ENCODE peak calls at places on chromosomes 6 and 20, in four cellular contexts. T is Calu3, I is neural crest cell, Z is stomach. Y is an unnamed sample.

GRCh38 chr6:78101387-78101786 is 448.5 kb downstream of the MEI4 start:
- DNase-seq in I (no peak), Z (no peak), T (no peak), Y (no peak)

GRCh38 chr6:17473554-17473953 is 80.2 kb downstream of the CAP2 start:
- DNase-seq in Z (no peak), I (no peak), T (no peak), Y (no peak)

GRCh38 chr20:53116733-53117132 is 144.6 kb downstream of the TSHZ2 start:
- DNase-seq in I (no peak), T (no peak), Z (no peak), Y (no peak)

GRCh38 chr6:82017316-82017715 is 230.2 kb downstream of the IBTK start:
- DNase-seq in Z (no peak), T (no peak), I (no peak), Y (no peak)

GRCh38 chr6:132405143-132405915 is 4.1 kb upstream of the MOXD1 start:
- DNase-seq in T (no peak), Z (no peak), I (no peak), Y (no peak)

GRCh38 chr20:50439539-50440453 is 70.4 kb upstream of the PTPN1 start:
- DNase-seq in Z (no peak), T (no peak), I (no peak), Y (no peak)

GRCh38 chr20:18986895-18987580 is 173.5 kb downstream of the SCP2D1 start:
- DNase-seq in T (no peak), Z (no peak), I (no peak), Y (no peak)

GRCh38 chr20:57990396-57990987 is 238.0 kb downstream of the ANKRD60 start:
- DNase-seq in I (no peak), T (no peak), Z (no peak), Y (no peak)

GRCh38 chr6:113560908-113561307 is 296.2 kb upstream of the MARCKS start:
- DNase-seq in I (no peak), T (no peak), Z (no peak), Y (no peak)

GRCh38 chr6:105817370-105817769 is 268.8 kb upstream of the PRDM1 start:
- DNase-seq in I (no peak), T (no peak), Z (no peak), Y (no peak)

GRCh38 chr6:17086469-17086868 is 15.4 kb upstream of the STMND1 start:
- DNase-seq in Z (peak; percentile 35), I (peak; percentile 28), T (peak; percentile 66), Y (peak; percentile 39)

GRCh38 chr20:57884956-57885355 is 175.1 kb upstream of the PMEPA1 start:
- DNase-seq in Z (peak; percentile 1), I (no peak), T (no peak), Y (no peak)

GRCh38 chr6:44139351-44139743 is 12.0 kb downstream of the TMEM63B start:
- DNase-seq in Z (no peak), I (no peak), T (no peak), Y (no peak)

GRCh38 chr6:16769986-16770376 is 8.7 kb upstream of the ATXN1 start:
- DNase-seq in T (no peak), Z (no peak), I (no peak), Y (no peak)

GRCh38 chr6:72856801-72857200 is 234.9 kb downstream of the KCNQ5 start:
- DNase-seq in Z (no peak), T (no peak), I (no peak), Y (no peak)

GRCh38 chr6:136788069-136788902 is 4.0 kb downstream of the MAP3K5 start:
- DNase-seq in Z (no peak), T (no peak), I (no peak), Y (no peak)

GRCh38 chr6:45514454-45514853 is 136.7 kb upstream of the SUPT3H start:
- DNase-seq in T (peak; percentile 44), Z (peak; percentile 33), I (no peak), Y (no peak)

GRCh38 chr6:166670013-166670412 is 43.0 kb upstream of the RPS6KA2 start:
- DNase-seq in Z (no peak), T (no peak), I (no peak), Y (no peak)

GRCh38 chr6:1199981-1200637 is 111.8 kb upstream of the FOXQ1 start:
- DNase-seq in T (no peak), Z (no peak), I (no peak), Y (no peak)

GRCh38 chr6:47587503-47587902 is 109.9 kb downstream of the CD2AP start:
- DNase-seq in T (no peak), Z (no peak), I (no peak), Y (no peak)

GRCh38 chr6:69867075-69867911 is 937 bp downstream of the COL19A1 start:
- DNase-seq in T (peak; percentile 74), Z (peak; percentile 62), I (peak; percentile 65), Y (peak; percentile 68)

GRCh38 chr6:83708970-83709747 is at the start of gene SNAP91:
- DNase-seq in Z (no peak), I (peak; percentile 64), T (no peak), Y (peak; percentile 4)

GRCh38 chr6:48249071-48249470 is 138.1 kb upstream of the PTCHD4 start:
- DNase-seq in I (no peak), Z (no peak), T (no peak), Y (no peak)

GRCh38 chr6:165889636-165890403 is 226.8 kb upstream of the PDE10A start:
- DNase-seq in T (peak; percentile 55), Z (no peak), I (peak; percentile 54), Y (peak; percentile 44)

GRCh38 chr6:95431637-95432228 is 145.6 kb upstream of the MANEA start:
- DNase-seq in Z (peak; percentile 61), T (peak; percentile 57), I (peak; percentile 41), Y (peak; percentile 59)

GRCh38 chr20:62832212-62832922 is 15.5 kb downstream of the COL9A3 start:
- DNase-seq in T (peak; percentile 70), I (no peak), Z (peak; percentile 81), Y (no peak)

GRCh38 chr6:135909737-135910387 is 58.4 kb downstream of the PDE7B start:
- DNase-seq in I (peak; percentile 14), Z (peak; percentile 40), T (peak; percentile 56), Y (peak; percentile 74)

GRCh38 chr6:23522751-23523527 is 603.1 kb upstream of the NRSN1 start:
- DNase-seq in I (no peak), Z (no peak), T (no peak), Y (no peak)

GRCh38 chr6:47416396-47417345 is 60.9 kb upstream of the CD2AP start:
- DNase-seq in Z (no peak), T (no peak), I (no peak), Y (no peak)

GRCh38 chr20:50292324-50293243 is 102.0 kb downstream of the CEBPB start:
- DNase-seq in T (peak; percentile 85), I (no peak), Z (peak; percentile 91), Y (peak; percentile 63)

GRCh38 chr6:28218312-28219248 is 6.5 kb upstream of the ZSCAN9 start:
- DNase-seq in T (peak; percentile 74), I (peak; percentile 15), Z (peak; percentile 72), Y (peak; percentile 50)

GRCh38 chr6:143592335-143592734 is 80.8 kb upstream of the FUCA2 start:
- DNase-seq in Z (no peak), I (no peak), T (no peak), Y (no peak)
- TF ChIP-seq CTCF in Z (no peak), I (peak; percentile 53), T (no peak), Y (peak; percentile 48)

GRCh38 chr6:168053086-168053956 is 25.7 kb downstream of the FRMD1 start:
- DNase-seq in T (no peak), I (no peak), Z (no peak), Y (no peak)

GRCh38 chr6:168051648-168052047 is 27.4 kb downstream of the FRMD1 start:
- DNase-seq in T (no peak), I (no peak), Z (no peak), Y (no peak)

GRCh38 chr6:168053957-168054471 is 25.0 kb downstream of the FRMD1 start:
- DNase-seq in Z (no peak), T (no peak), I (no peak), Y (no peak)

GRCh38 chr6:168050861-168051586 is 28.0 kb downstream of the FRMD1 start:
- DNase-seq in T (no peak), Z (no peak), I (no peak), Y (no peak)

DNA sequence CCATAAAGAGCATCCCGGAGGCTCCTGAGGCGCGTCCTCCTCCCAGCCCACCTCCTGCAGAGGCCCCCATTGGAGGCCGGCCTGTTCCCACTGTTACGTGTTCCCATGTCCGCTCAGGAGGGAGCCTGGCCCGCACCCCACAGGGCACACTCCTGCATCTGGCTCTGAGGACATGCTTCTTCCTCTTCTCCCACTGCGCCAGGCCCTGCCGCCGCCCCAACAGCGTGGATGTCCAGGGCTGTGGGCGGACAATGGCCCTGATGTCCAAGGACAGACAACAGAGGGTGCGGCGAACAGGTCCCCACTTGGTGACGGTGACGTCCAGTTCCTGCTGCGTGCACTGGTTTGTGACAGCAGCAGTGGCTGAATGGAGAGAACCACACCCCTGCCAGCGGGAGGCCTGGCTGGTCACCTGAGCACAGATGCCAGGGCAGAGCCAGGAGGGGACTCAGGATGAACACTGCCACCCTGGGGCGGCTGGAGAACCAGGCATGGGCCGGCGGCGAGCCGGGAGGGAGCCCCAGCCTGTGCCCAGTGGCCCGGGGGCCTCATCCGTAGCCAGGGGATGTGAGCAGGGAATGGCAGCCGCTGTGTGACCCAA is 26.6 kb downstream of the FRMD1 start:
- DNase-seq in T (peak; percentile 82), I (no peak), Z (peak; percentile 55), Y (no peak)
- TF ChIP-seq CTCF in T (peak; percentile 27), I (no peak), Z (no peak), Y (no peak)

GRCh38 chr6:93927731-93928130 is 508.4 kb upstream of the EPHA7 start:
- DNase-seq in Z (peak; percentile 45), T (no peak), I (no peak), Y (no peak)

GRCh38 chr6:93932175-93932574 is 512.8 kb upstream of the EPHA7 start:
- DNase-seq in T (no peak), Z (no peak), I (no peak), Y (no peak)
- TF ChIP-seq CTCF in T (no peak), Z (no peak), I (no peak), Y (no peak)

DNA sequence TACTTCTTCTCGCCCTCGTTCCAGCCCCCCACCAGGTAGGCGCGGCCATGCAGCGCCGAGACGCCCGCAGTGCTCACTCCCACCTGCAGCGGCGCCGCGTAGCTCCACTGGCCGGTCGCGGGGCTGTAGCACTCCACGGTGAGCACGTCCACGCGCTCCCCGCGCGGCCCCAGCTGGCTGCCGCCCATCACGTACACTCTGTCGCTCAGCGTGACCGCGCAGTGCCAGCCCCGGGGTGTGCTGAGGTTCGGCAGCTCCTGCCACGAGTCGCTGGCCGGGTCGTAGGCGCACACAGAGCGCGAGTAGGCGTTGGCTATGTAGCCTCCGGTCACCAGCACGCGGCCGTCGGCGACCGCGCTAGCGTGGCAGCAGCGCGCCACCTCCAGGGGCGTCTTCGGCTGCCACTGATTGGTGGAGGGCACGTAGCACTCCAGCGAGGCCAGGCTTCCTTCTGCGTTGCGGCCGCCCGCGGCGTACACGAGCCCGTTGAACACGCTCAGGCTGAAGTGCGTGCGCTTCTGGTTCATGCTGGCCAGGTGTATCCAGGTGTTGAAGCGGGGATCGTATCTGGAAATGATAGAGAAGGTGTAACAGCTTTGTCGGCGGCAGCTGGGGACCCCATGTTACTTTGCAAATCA is 13.7 kb downstream of the KLHL31 start:
- DNase-seq in T (peak; percentile 89), I (peak; percentile 63), Z (peak; percentile 85), Y (peak; percentile 84)
- TF ChIP-seq CTCF in T (no peak), I (peak; percentile 51), Z (no peak), Y (no peak)